ENCODE peak calls at places on chromosomes 6 and 20, in five cellular contexts. A, N, I, G and Y are unnamed samples.

GRCh38 chr6:35181933-35182612 is 31.7 kb upstream of the SCUBE3 start:
- DNase-seq in A (peak; percentile 45), G (peak; percentile 78), N (no peak), I (no peak), Y (no peak)

GRCh38 chr6:147063469-147064031 is 140.7 kb upstream of the STXBP5 start:
- DNase-seq in A (no peak), N (no peak), G (peak; percentile 20), I (peak; percentile 49), Y (no peak)

GRCh38 chr20:17202030-17202429 is 24.8 kb upstream of the PCSK2 start:
- DNase-seq in A (no peak), N (no peak), I (no peak), G (no peak), Y (no peak)

GRCh38 chr6:3697609-3698008 is 53.9 kb downstream of the PXDC1 start:
- DNase-seq in I (peak; percentile 88), G (peak; percentile 34), A (no peak), N (peak; percentile 78), Y (no peak)

GRCh38 chr6:168355716-168356522 is 36.3 kb upstream of the DACT2 start:
- DNase-seq in G (peak; percentile 62), N (no peak), A (peak; percentile 66), I (no peak), Y (peak; percentile 79)

GRCh38 chr6:156543431-156543830 is 233.7 kb upstream of the ARID1B start:
- DNase-seq in I (no peak), N (no peak), A (no peak), G (no peak), Y (no peak)

GRCh38 chr20:7772376-7772775 is 167.9 kb downstream of the HAO1 start:
- DNase-seq in G (peak; percentile 60), N (peak; percentile 39), I (no peak), A (no peak), Y (no peak)

GRCh38 chr6:37988131-37988530 is 168.6 kb downstream of the ZFAND3 start:
- DNase-seq in A (no peak), G (no peak), N (no peak), I (no peak), Y (no peak)

GRCh38 chr6:159701413-159701999 is 8.5 kb upstream of the SOD2 start:
- DNase-seq in I (peak; percentile 83), G (peak; percentile 76), A (peak; percentile 49), N (peak; percentile 82), Y (no peak)

GRCh38 chr6:6997282-6998193 is 110.2 kb upstream of the RREB1 start:
- DNase-seq in N (no peak), A (no peak), I (no peak), G (no peak), Y (no peak)

GRCh38 chr6:159762681-159763293 is 942 bp downstream of the ACAT2 start:
- DNase-seq in A (no peak), I (no peak), N (no peak), G (peak; percentile 14), Y (no peak)

GRCh38 chr20:44154521-44155001 is 32.4 kb downstream of the JPH2 start:
- DNase-seq in A (no peak), I (peak; percentile 24), G (peak; percentile 62), N (no peak), Y (no peak)

GRCh38 chr6:19028201-19028600 is 641.1 kb downstream of the RNF144B start:
- DNase-seq in N (no peak), A (no peak), I (no peak), G (no peak), Y (no peak)

GRCh38 chr6:111580826-111581505 is 24.7 kb downstream of the TRAF3IP2 start:
- DNase-seq in N (no peak), A (no peak), G (no peak), I (no peak), Y (no peak)
- TF ChIP-seq CTCF in N (peak; percentile 12), A (no peak), G (no peak), I (no peak), Y (no peak)

GRCh38 chr6:132596201-132596600 is 6.7 kb upstream of the TAAR5 start:
- DNase-seq in A (no peak), N (no peak), G (no peak), I (no peak), Y (no peak)

DNA sequence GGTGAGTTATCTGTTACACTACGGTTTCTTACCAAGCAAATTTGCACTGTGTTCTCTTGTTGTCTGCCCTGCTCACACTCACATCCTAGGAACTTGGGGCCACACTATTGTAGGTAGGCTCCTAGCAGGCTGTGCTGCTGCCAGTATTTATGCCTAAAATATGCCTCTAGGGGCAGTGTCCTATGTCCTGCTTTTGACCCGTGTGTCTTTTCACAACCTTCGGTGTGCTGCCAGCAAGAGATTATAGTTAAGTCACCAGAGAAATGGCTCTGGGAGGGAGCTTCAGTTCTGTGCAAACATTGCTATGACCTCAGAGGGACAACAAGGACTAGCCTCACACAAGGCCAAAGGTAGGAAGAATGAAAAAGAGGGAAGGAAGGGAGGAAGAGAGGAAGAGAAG is 8.9 kb upstream of the TAAR5 start:
- DNase-seq in A (peak; percentile 26), N (no peak), G (peak; percentile 19), I (no peak), Y (peak; percentile 7)
- TF ChIP-seq CTCF in A (peak; percentile 19), N (peak; percentile 8), G (peak; percentile 32), I (no peak), Y (no peak)

GRCh38 chr6:49506569-49507111 is 6.9 kb downstream of the GLYATL3 start:
- DNase-seq in A (no peak), I (no peak), G (no peak), N (no peak), Y (no peak)
- TF ChIP-seq CTCF in A (no peak), I (no peak), G (no peak), N (no peak), Y (no peak)

GRCh38 chr6:31652925-31653724 is 664 bp upstream of the BAG6 start:
- DNase-seq in I (no peak), N (no peak), G (peak; percentile 78), A (peak; percentile 87), Y (peak; percentile 16)
- TF ChIP-seq CTCF in I (no peak), N (peak; percentile 9), G (no peak), A (no peak), Y (no peak)

DNA sequence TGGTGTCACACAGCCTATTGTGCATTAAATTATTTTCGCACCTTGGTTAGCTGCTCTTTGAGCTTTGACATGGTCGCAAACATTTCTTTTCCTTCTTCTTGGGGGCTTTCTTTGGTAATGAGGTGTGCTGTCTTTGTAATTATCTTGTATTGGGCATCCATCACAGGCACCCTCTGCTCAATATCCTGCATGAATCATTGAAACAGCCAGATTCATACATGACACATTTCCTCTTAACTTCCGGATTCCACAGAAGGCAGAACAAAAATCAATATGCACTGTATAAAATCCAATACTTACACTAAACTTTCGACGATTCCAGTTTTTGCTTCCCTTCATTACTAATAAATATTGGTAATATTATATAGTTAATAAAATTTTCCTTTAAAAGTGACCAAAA is 175.6 kb downstream of the SYNE1 start:
- DNase-seq in G (peak; percentile 39), N (no peak), A (no peak), I (no peak), Y (no peak)
- TF ChIP-seq CTCF in G (no peak), N (no peak), A (no peak), I (no peak), Y (no peak)

GRCh38 chr20:22862645-22863230 is 172.4 kb upstream of the SSTR4 start:
- DNase-seq in I (no peak), N (no peak), G (peak; percentile 27), A (peak; percentile 54), Y (no peak)
- TF ChIP-seq CTCF in I (no peak), N (no peak), G (no peak), A (no peak), Y (no peak)

DNA sequence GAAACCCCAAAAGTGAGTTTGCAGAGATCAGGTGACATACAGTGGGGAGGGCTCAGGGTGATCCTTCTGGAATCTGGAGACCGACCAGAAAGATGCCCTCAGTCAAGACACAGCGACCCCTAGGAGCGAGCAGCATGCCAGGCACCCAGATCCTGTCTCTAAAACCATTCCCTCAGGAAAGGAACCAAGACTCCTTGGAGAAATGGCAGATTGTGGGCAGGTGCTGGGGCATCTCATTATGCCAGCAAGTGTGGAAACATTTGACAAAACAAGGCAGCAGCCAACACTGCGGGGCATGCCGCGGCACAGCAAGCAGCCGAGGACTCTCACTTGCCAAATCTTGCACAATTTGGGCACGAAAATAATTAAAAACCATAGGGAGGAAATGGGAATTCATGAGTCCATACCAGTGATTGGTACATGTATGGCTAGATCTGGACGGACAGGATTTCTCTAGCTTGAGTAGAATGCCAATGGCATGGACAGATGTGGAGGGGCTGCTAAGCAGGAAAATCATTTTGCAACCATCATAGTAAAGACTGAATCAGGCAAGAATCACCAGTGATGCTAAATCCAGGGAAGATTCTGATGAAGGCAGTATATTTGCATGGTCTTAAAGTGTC is 76.9 kb downstream of the GINS1 start:
- DNase-seq in N (no peak), G (peak; percentile 22), A (no peak), I (no peak), Y (no peak)
- TF ChIP-seq CTCF in N (no peak), G (peak; percentile 87), A (no peak), I (no peak), Y (no peak)

DNA sequence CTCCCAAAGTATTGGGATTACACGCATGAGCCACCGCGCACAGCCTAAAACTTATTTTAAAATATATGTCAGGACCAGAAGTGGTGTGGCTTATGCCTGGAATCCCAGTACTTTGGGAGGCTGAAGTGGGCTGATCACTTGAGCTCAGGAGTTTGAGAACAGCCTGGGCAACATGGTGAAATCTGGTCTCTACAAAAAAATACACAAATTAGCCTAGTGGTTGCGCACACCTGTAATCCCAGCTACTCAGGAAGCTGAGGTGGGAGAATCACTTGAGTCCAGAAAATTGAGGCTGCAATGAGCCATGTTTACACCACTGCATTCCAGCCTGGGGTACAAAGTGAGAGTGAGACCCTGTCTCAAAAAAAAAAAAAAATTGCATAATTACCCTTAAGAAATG is 13.7 kb downstream of the PXT1 start:
- DNase-seq in G (no peak), N (no peak), I (no peak), A (no peak), Y (no peak)
- TF ChIP-seq CTCF in G (no peak), N (no peak), I (no peak), A (no peak), Y (peak; percentile 36)

GRCh38 chr20:462199-462991 is at the start of gene TBC1D20:
- DNase-seq in N (peak; percentile 50), A (peak; percentile 92), I (no peak), G (peak; percentile 94), Y (peak; percentile 86)

GRCh38 chr20:460707-461106 is 1.6 kb downstream of the TBC1D20 start:
- DNase-seq in G (peak; percentile 35), A (peak; percentile 54), I (no peak), N (no peak), Y (no peak)

GRCh38 chr20:460180-460579 is 2.2 kb downstream of the TBC1D20 start:
- DNase-seq in N (no peak), G (no peak), A (no peak), I (no peak), Y (no peak)

GRCh38 chr20:461254-462198 is 807 bp downstream of the TBC1D20 start:
- DNase-seq in I (no peak), A (peak; percentile 76), G (peak; percentile 62), N (no peak), Y (peak; percentile 57)

GRCh38 chr20:458766-459165 is 3.6 kb downstream of the TBC1D20 start:
- DNase-seq in N (no peak), G (no peak), I (no peak), A (no peak), Y (no peak)
- TF ChIP-seq CTCF in N (no peak), G (no peak), I (no peak), A (no peak), Y (no peak)

GRCh38 chr20:51220293-51220706 is 197.4 kb upstream of the KCNG1 start:
- DNase-seq in I (no peak), G (peak; percentile 77), A (peak; percentile 51), N (no peak), Y (peak; percentile 54)
- TF ChIP-seq CTCF in I (peak; percentile 94), G (peak; percentile 96), A (peak; percentile 70), N (peak; percentile 86), Y (peak; percentile 85)